ENCODE peak calls at places on chromosome 17, in nine cellular contexts. D is activated effector memory CD4-positive, alpha-beta T cell treated with anti-CD3 and anti-CD28 coated beads, Interleukin-2, amount 50 U/mL, for 16 hours; O is activated CD4-positive, alpha-beta T cell treated with anti-CD3 and anti-CD28 coated beads, Interleukin-2, amount 10 ng/mL, durations not matched to agents 7 days and 5 days; Z is M059J; I is left ventricle myocardium inferior; C is stimulated activated CD8-positive, alpha-beta memory T cell treated with anti-CD3 and anti-CD28 coated beads, Interleukin-12 subunit alpha, Interleukin-12 subunit beta, amount 100 ng/mL, for 4 hours; Q is pancreas; W is germinal center; K is iris pigment epithelial cell. G is an unnamed sample.

GRCh38 chr17:37699285-37699973 is 45.4 kb downstream of the HNF1B start:
- DNase-seq in D (no peak), O (no peak), Z (no peak), I (no peak), C (no peak), Q (no peak), W (no peak), K (no peak), G (no peak)

GRCh38 chr17:4393806-4394205 is 27.3 kb upstream of the UBE2G1 start:
- DNase-seq in D (no peak), O (no peak), Z (no peak), I (no peak), C (no peak), Q (no peak), W (peak), K (no peak), G (no peak)

GRCh38 chr17:81002409-81003361 is 11.0 kb downstream of the CHMP6 start:
- DNase-seq in D (peak), O (no peak), Z (peak), I (peak), C (no peak), Q (no peak), W (no peak), K (peak), G (peak)

GRCh38 chr17:15891348-15891747 is 53.6 kb upstream of the ADORA2B start:
- DNase-seq in D (no peak), O (no peak), Z (no peak), I (no peak), C (no peak), Q (no peak), W (no peak), K (no peak), G (no peak)

GRCh38 chr17:4607261-4607731 is 23.0 kb downstream of the SMTNL2 start:
- DNase-seq in D (no peak), O (no peak), Z (no peak), I (no peak), C (no peak), Q (no peak), W (no peak), K (no peak), G (no peak)

GRCh38 chr17:42249681-42250446 is 26.3 kb downstream of the STAT5B start:
- DNase-seq in D (peak), O (peak), Z (no peak), I (no peak), C (no peak), Q (no peak), W (no peak), K (no peak), G (peak)

GRCh38 chr17:41547378-41547841 is 19.3 kb upstream of the KRT19 start:
- DNase-seq in D (no peak), O (no peak), Z (no peak), I (no peak), C (no peak), Q (no peak), W (no peak), K (no peak), G (no peak)

GRCh38 chr17:76419576-76420245 is 33.2 kb downstream of the UBE2O start:
- DNase-seq in D (no peak), O (no peak), Z (no peak), I (no peak), C (no peak), Q (no peak), W (no peak), K (no peak), G (no peak)

GRCh38 chr17:64780096-64781012 is 118.2 kb upstream of the SMURF2 start:
- DNase-seq in D (peak), O (peak), Z (no peak), I (peak), C (peak), Q (peak), W (peak), K (no peak), G (no peak)

G was measured in sigmoid colon.